ENCODE peak calls at places on chromosomes 16 and 17, in six cellular contexts. B, M, Z, J, F and V are unnamed samples.

GRCh38 chr16:16062023-16062932 is 112.9 kb downstream of the ABCC1 start:
- DNase-seq in Z (no peak), F (no peak), B (peak; percentile 41), J (no peak), M (peak; percentile 11), V (no peak)

GRCh38 chr16:75197522-75198134 is 9.3 kb downstream of the CTRB2 start:
- DNase-seq in Z (no peak), J (no peak), M (peak; percentile 40), B (no peak), F (no peak), V (no peak)

GRCh38 chr16:57507414-57508083 is 21.3 kb upstream of the DOK4 start:
- DNase-seq in B (no peak), Z (no peak), M (peak; percentile 48), F (no peak), J (no peak), V (no peak)

GRCh38 chr16:48123104-48123788 is 32.5 kb downstream of the ABCC12 start:
- DNase-seq in J (no peak), M (peak; percentile 88), B (peak; percentile 96), Z (no peak), F (peak; percentile 100), V (no peak)

GRCh38 chr16:68291227-68291626 is 19.5 kb downstream of the SLC7A6OS start:
- DNase-seq in B (no peak), F (no peak), M (no peak), J (no peak), Z (no peak), V (no peak)

GRCh38 chr17:8631554-8631877 is 991 bp upstream of the MYH10 start:
- DNase-seq in J (no peak), M (no peak), B (peak; percentile 26), F (peak; percentile 20), Z (no peak), V (no peak)

GRCh38 chr17:46121841-46122485 is 71.3 kb downstream of the KANSL1 start:
- DNase-seq in M (no peak), B (no peak), J (no peak), Z (no peak), F (no peak), V (no peak)

GRCh38 chr17:62708587-62708986 is 81.1 kb downstream of the MRC2 start:
- DNase-seq in M (no peak), Z (peak; percentile 28), F (no peak), B (no peak), J (no peak), V (no peak)

GRCh38 chr17:42819939-42820535 is 4.0 kb downstream of the BECN1 start:
- DNase-seq in J (peak; percentile 77), Z (peak; percentile 89), B (peak; percentile 74), F (peak; percentile 37), M (peak; percentile 91), V (peak; percentile 69)

GRCh38 chr17:81854974-81855774 is 5.2 kb downstream of the P4HB start:
- DNase-seq in Z (no peak), M (no peak), B (no peak), F (no peak), J (no peak), V (no peak)

GRCh38 chr17:73639926-73640325 is 4.3 kb downstream of the SDK2 start:
- DNase-seq in B (no peak), J (no peak), F (no peak), M (no peak), Z (peak; percentile 23), V (no peak)

GRCh38 chr16:1105888-1106620 is 10.0 kb upstream of the C1QTNF8 start:
- DNase-seq in M (peak; percentile 57), F (peak; percentile 33), J (peak; percentile 91), Z (peak; percentile 81), B (peak; percentile 48), V (peak; percentile 64)

GRCh38 chr16:81201267-81201666 is 37.2 kb upstream of the BCO1 start:
- DNase-seq in F (peak; percentile 10), J (no peak), B (no peak), Z (no peak), M (no peak), V (no peak)

GRCh38 chr16:81210807-81211206 is 27.7 kb upstream of the BCO1 start:
- DNase-seq in F (no peak), J (no peak), B (no peak), M (no peak), Z (no peak), V (no peak)

GRCh38 chr16:81212830-81213465 is 25.5 kb upstream of the BCO1 start:
- DNase-seq in M (no peak), J (no peak), F (no peak), B (no peak), Z (peak; percentile 41), V (no peak)

GRCh38 chr16:81204794-81205680 is 33.5 kb upstream of the BCO1 start:
- DNase-seq in Z (no peak), B (peak; percentile 68), F (peak; percentile 64), M (peak; percentile 47), J (peak; percentile 55), V (peak; percentile 49)

GRCh38 chr16:81207076-81207475 is 31.4 kb upstream of the BCO1 start:
- DNase-seq in B (no peak), M (no peak), F (no peak), J (no peak), Z (no peak), V (no peak)
- H2BK120ac ChIP-seq in B (no peak overlapping the region), M (no peak overlapping the region), F (no peak overlapping the region), J (no peak overlapping the region), Z (no peak overlapping the region), V (no peak overlapping the region)

GRCh38 chr16:29814592-29814991 is 1.4 kb upstream of the PAGR1 start:
- DNase-seq in J (no peak), B (no peak), M (no peak), F (no peak), Z (no peak), V (no peak)

GRCh38 chr16:29818082-29818481 is 2.1 kb downstream of the PAGR1 start:
- DNase-seq in B (peak; percentile 12), F (no peak), Z (no peak), M (no peak), J (no peak), V (no peak)

GRCh38 chr16:29815032-29815721 is 775 bp upstream of the PAGR1 start:
- DNase-seq in J (peak; percentile 61), F (no peak), B (peak; percentile 13), M (peak; percentile 59), Z (no peak), V (no peak)

GRCh38 chr16:29815793-29816693 is at the start of gene PAGR1:
- DNase-seq in B (peak; percentile 99), Z (peak; percentile 99), F (peak; percentile 100), J (peak; percentile 98), M (peak; percentile 100), V (peak; percentile 98)

GRCh38 chr16:29816694-29817441 is 916 bp downstream of the PAGR1 start:
- DNase-seq in Z (peak; percentile 67), M (peak; percentile 80), B (peak; percentile 72), F (peak; percentile 60), J (peak; percentile 80), V (no peak)
- H2BK120ac ChIP-seq in Z (no peak overlapping the region), M (no peak overlapping the region), B (peak overlapping the region; percentile 71), F (peak overlapping the region; percentile 44), J (no peak overlapping the region), V (no peak overlapping the region)

DNA sequence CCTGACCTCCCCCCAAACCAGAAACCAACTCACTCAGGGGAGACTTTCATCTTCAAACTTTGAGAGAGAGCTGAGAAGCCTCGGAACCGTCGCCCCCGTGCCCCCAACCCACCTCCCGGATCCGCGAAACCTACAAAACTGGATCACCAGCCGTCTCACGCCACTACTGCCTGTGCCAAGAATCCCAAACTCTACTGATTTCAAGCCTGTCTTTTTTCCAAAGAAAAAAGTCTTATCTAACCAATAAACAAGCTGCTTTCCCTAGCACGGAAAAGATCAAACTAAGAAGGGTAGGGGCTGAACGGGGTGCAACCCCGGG is 2.0 kb downstream of the AXIN2 start:
- DNase-seq in F (no peak), B (no peak), J (no peak), M (no peak), Z (no peak), V (no peak)
- H2BK120ac ChIP-seq in F (no peak overlapping the region), B (no peak overlapping the region), J (no peak overlapping the region), M (peak overlapping the region; percentile 73), Z (no peak overlapping the region), V (peak overlapping the region; percentile 91)

DNA sequence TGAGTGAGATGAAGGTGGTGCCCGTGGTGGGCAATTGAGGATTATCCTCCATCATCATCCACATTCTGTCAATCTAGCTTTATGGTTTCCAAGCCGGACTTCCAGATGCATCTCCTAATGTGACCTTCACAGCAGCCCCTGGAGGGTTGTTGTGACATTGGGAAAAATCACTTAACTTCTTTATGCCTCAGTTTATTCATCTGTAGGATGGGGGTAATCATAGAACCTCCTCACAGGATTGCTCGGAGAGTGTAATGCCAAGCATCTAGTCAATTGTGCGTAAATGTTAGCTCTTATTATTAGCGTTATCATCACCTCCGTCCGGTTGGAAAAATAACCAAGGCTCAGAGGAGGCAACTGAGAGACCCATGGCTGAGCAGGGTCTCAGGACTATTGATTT is 214.0 kb downstream of the CCDC182 start:
- DNase-seq in J (no peak), M (no peak), Z (no peak), F (no peak), B (no peak), V (no peak)
- H2BK120ac ChIP-seq in J (no peak overlapping the region), M (no peak overlapping the region), Z (no peak overlapping the region), F (peak overlapping the region; percentile 86), B (peak overlapping the region; percentile 77), V (no peak overlapping the region)

GRCh38 chr17:4488989-4489595 is 9.6 kb upstream of the SPNS2 start:
- DNase-seq in Z (no peak), F (no peak), B (no peak), J (no peak), M (no peak), V (no peak)
- H2BK120ac ChIP-seq in Z (no peak overlapping the region), F (no peak overlapping the region), B (no peak overlapping the region), J (no peak overlapping the region), M (no peak overlapping the region), V (no peak overlapping the region)